ENCODE peak calls at places on chromosome 20, in eight cellular contexts. One of them, this sample, is unnamed.

GRCh38 chr20:7967199-7967844 is 27.1 kb upstream of the HAO1 start:
- DNase-seq in ovary: no peak
- DNase-seq in tibial nerve: no peak
- DNase-seq in breast epithelium: no peak
- DNase-seq in A549: no peak
- DNase-seq in prostate gland: peak; percentile 13
- DNase-seq in sigmoid colon: no peak
- DNase-seq in gastrocnemius medialis: no peak
- DNase-seq in this sample: no peak

GRCh38 chr20:44038681-44039123 is 124.0 kb downstream of the TOX2 start:
- DNase-seq in ovary: no peak
- DNase-seq in tibial nerve: no peak
- DNase-seq in breast epithelium: no peak
- DNase-seq in A549: no peak
- DNase-seq in prostate gland: no peak
- DNase-seq in sigmoid colon: peak; percentile 48
- DNase-seq in gastrocnemius medialis: no peak
- DNase-seq in this sample: no peak

GRCh38 chr20:59145926-59146800 is 17.5 kb upstream of the ZNF831 start:
- DNase-seq in ovary: no peak
- DNase-seq in tibial nerve: no peak
- DNase-seq in breast epithelium: no peak
- DNase-seq in A549: no peak
- DNase-seq in prostate gland: no peak
- DNase-seq in sigmoid colon: no peak
- DNase-seq in gastrocnemius medialis: no peak
- DNase-seq in this sample: no peak

GRCh38 chr20:43477193-43477592 is 19.5 kb downstream of the SRSF6 start:
- DNase-seq in ovary: no peak
- DNase-seq in tibial nerve: no peak
- DNase-seq in breast epithelium: no peak
- DNase-seq in A549: no peak
- DNase-seq in prostate gland: no peak
- DNase-seq in sigmoid colon: no peak
- DNase-seq in gastrocnemius medialis: no peak
- DNase-seq in this sample: no peak

GRCh38 chr20:4848041-4848440 is 126.3 kb downstream of the PRND start:
- DNase-seq in ovary: no peak
- DNase-seq in tibial nerve: no peak
- DNase-seq in breast epithelium: no peak
- DNase-seq in A549: no peak
- DNase-seq in prostate gland: no peak
- DNase-seq in sigmoid colon: peak; percentile 54
- DNase-seq in gastrocnemius medialis: no peak
- DNase-seq in this sample: no peak

GRCh38 chr20:3472105-3472504 is 1.3 kb downstream of the ATRN start:
- DNase-seq in ovary: no peak
- DNase-seq in tibial nerve: no peak
- DNase-seq in breast epithelium: no peak
- DNase-seq in A549: no peak
- DNase-seq in prostate gland: no peak
- DNase-seq in sigmoid colon: no peak
- DNase-seq in gastrocnemius medialis: no peak
- DNase-seq in this sample: no peak

GRCh38 chr20:61965606-61966491 is 99.8 kb downstream of the TAF4 start:
- DNase-seq in ovary: peak; percentile 24
- DNase-seq in tibial nerve: no peak
- DNase-seq in breast epithelium: peak; percentile 39
- DNase-seq in A549: no peak
- DNase-seq in prostate gland: no peak
- DNase-seq in sigmoid colon: peak; percentile 50
- DNase-seq in gastrocnemius medialis: no peak
- DNase-seq in this sample: peak; percentile 19

GRCh38 chr20:31670371-31671228 is 32.9 kb downstream of the COX4I2 start:
- DNase-seq in ovary: peak; percentile 34
- DNase-seq in tibial nerve: peak; percentile 62
- DNase-seq in breast epithelium: peak; percentile 67
- DNase-seq in A549: no peak
- DNase-seq in prostate gland: peak; percentile 68
- DNase-seq in sigmoid colon: peak; percentile 87
- DNase-seq in gastrocnemius medialis: peak; percentile 91
- DNase-seq in this sample: peak; percentile 89

GRCh38 chr20:40603057-40603651 is 85.9 kb downstream of the MAFB start:
- DNase-seq in ovary: no peak
- DNase-seq in tibial nerve: no peak
- DNase-seq in breast epithelium: no peak
- DNase-seq in A549: no peak
- DNase-seq in prostate gland: no peak
- DNase-seq in sigmoid colon: no peak
- DNase-seq in gastrocnemius medialis: no peak
- DNase-seq in this sample: no peak

GRCh38 chr20:46406986-46407670 is 713 bp upstream of the ELMO2 start:
- DNase-seq in ovary: peak; percentile 52
- DNase-seq in tibial nerve: peak; percentile 47
- DNase-seq in breast epithelium: peak; percentile 86
- DNase-seq in A549: no peak
- DNase-seq in prostate gland: peak; percentile 83
- DNase-seq in sigmoid colon: peak; percentile 87
- DNase-seq in gastrocnemius medialis: peak; percentile 82
- DNase-seq in this sample: peak; percentile 94

GRCh38 chr20:58040447-58041290 is 187.8 kb downstream of the ANKRD60 start:
- DNase-seq in ovary: no peak
- DNase-seq in tibial nerve: no peak
- DNase-seq in breast epithelium: no peak
- DNase-seq in A549: no peak
- DNase-seq in prostate gland: no peak
- DNase-seq in sigmoid colon: no peak
- DNase-seq in gastrocnemius medialis: no peak
- DNase-seq in this sample: peak; percentile 18

GRCh38 chr20:33554914-33555420 is 65.1 kb downstream of the CBFA2T2 start:
- DNase-seq in ovary: no peak
- DNase-seq in tibial nerve: no peak
- DNase-seq in breast epithelium: no peak
- DNase-seq in A549: peak; percentile 78
- DNase-seq in prostate gland: peak; percentile 74
- DNase-seq in sigmoid colon: no peak
- DNase-seq in gastrocnemius medialis: no peak
- DNase-seq in this sample: no peak

GRCh38 chr20:51631011-51631950 is 88.8 kb upstream of the NFATC2 start:
- DNase-seq in ovary: peak; percentile 74
- DNase-seq in tibial nerve: peak; percentile 55
- DNase-seq in breast epithelium: no peak
- DNase-seq in A549: peak; percentile 93
- DNase-seq in prostate gland: peak; percentile 71
- DNase-seq in sigmoid colon: peak; percentile 94
- DNase-seq in gastrocnemius medialis: peak; percentile 61
- DNase-seq in this sample: peak; percentile 41

GRCh38 chr20:53847118-53847842 is 223.1 kb downstream of the BCAS1 start:
- DNase-seq in ovary: no peak
- DNase-seq in tibial nerve: no peak
- DNase-seq in breast epithelium: no peak
- DNase-seq in A549: no peak
- DNase-seq in prostate gland: no peak
- DNase-seq in sigmoid colon: no peak
- DNase-seq in gastrocnemius medialis: no peak
- DNase-seq in this sample: no peak

GRCh38 chr20:23147964-23148720 is 62.0 kb upstream of the CD93 start:
- DNase-seq in ovary: no peak
- DNase-seq in tibial nerve: no peak
- DNase-seq in breast epithelium: no peak
- DNase-seq in A549: peak; percentile 49
- DNase-seq in prostate gland: no peak
- DNase-seq in sigmoid colon: peak; percentile 77
- DNase-seq in gastrocnemius medialis: peak; percentile 96
- DNase-seq in this sample: peak; percentile 83
- H3K4me3 ChIP-seq in ovary: no peak overlapping the region
- H3K4me3 ChIP-seq in tibial nerve: no peak overlapping the region
- H3K4me3 ChIP-seq in breast epithelium: no peak overlapping the region
- H3K4me3 ChIP-seq in A549: no peak overlapping the region
- H3K4me3 ChIP-seq in prostate gland: no peak overlapping the region
- H3K4me3 ChIP-seq in sigmoid colon: no peak overlapping the region
- H3K4me3 ChIP-seq in gastrocnemius medialis: no peak overlapping the region
- H3K4me3 ChIP-seq in this sample: no peak overlapping the region

GRCh38 chr20:63254237-63254535 is at the start of gene NKAIN4:
- DNase-seq in ovary: no peak
- DNase-seq in tibial nerve: no peak
- DNase-seq in breast epithelium: no peak
- DNase-seq in A549: no peak
- DNase-seq in prostate gland: no peak
- DNase-seq in sigmoid colon: no peak
- DNase-seq in gastrocnemius medialis: no peak
- DNase-seq in this sample: no peak
- H3K27ac ChIP-seq in ovary: no peak within 1 kb of the TSS
- H3K27ac ChIP-seq in tibial nerve: peak within 1 kb of the TSS; percentile 63
- H3K27ac ChIP-seq in breast epithelium: no peak within 1 kb of the TSS
- H3K27ac ChIP-seq in A549: peak within 1 kb of the TSS; percentile 94
- H3K27ac ChIP-seq in prostate gland: no peak within 1 kb of the TSS
- H3K27ac ChIP-seq in sigmoid colon: no peak within 1 kb of the TSS
- H3K27ac ChIP-seq in gastrocnemius medialis: no peak within 1 kb of the TSS
- H3K27ac ChIP-seq in this sample: no peak within 1 kb of the TSS

DNA sequence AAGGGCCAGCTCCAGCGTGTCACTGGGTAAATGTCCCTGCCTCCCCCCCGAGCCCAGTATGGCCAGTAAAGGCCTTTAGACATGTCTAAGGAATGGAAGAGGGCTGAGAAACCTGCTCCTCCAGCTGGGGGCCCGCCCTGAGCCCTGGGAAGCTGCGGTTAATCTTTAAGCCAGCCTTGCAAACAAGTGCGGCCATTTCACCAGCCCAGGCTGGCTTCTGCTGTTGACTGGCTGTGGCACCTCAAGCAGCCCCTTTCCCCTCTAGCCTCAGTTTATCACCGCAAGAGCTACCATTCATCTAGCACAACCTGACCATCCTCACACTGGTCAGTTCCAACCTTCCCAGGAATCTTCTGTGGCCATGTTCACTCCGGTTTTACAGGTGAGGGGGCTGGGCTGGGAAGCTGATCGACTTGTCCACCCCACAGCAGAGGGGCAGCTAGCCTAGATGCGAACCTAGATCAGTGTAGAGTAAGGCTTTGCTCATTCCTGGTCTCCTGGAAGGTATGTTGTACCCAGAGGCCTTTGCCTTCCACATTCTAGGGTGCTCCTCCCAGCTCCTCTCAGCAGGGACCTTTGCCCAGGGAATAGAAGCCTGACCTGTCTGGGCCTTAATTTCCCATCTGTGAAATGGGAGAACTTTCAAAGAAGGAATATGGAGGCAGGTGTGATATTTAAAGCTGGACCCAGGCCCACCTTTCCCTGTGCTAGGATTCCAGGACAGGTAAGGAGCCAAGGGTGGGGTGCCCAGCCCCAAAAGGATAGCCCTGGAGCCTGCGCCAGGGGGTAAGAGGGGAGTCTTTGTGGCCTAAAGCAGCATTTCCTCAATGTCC is 1.2 kb upstream of the SRC start:
- DNase-seq in ovary: no peak
- DNase-seq in tibial nerve: no peak
- DNase-seq in breast epithelium: no peak
- DNase-seq in A549: peak; percentile 68
- DNase-seq in prostate gland: peak; percentile 84
- DNase-seq in sigmoid colon: peak; percentile 65
- DNase-seq in gastrocnemius medialis: no peak
- DNase-seq in this sample: no peak
- TF ChIP-seq POLR2A in ovary: no peak
- TF ChIP-seq POLR2A in tibial nerve: no peak
- TF ChIP-seq POLR2A in breast epithelium: no peak
- TF ChIP-seq POLR2A in A549: peak; percentile 43
- TF ChIP-seq POLR2A in prostate gland: no peak
- TF ChIP-seq POLR2A in sigmoid colon: no peak
- TF ChIP-seq POLR2A in gastrocnemius medialis: no peak
- TF ChIP-seq POLR2A in this sample: no peak

DNA sequence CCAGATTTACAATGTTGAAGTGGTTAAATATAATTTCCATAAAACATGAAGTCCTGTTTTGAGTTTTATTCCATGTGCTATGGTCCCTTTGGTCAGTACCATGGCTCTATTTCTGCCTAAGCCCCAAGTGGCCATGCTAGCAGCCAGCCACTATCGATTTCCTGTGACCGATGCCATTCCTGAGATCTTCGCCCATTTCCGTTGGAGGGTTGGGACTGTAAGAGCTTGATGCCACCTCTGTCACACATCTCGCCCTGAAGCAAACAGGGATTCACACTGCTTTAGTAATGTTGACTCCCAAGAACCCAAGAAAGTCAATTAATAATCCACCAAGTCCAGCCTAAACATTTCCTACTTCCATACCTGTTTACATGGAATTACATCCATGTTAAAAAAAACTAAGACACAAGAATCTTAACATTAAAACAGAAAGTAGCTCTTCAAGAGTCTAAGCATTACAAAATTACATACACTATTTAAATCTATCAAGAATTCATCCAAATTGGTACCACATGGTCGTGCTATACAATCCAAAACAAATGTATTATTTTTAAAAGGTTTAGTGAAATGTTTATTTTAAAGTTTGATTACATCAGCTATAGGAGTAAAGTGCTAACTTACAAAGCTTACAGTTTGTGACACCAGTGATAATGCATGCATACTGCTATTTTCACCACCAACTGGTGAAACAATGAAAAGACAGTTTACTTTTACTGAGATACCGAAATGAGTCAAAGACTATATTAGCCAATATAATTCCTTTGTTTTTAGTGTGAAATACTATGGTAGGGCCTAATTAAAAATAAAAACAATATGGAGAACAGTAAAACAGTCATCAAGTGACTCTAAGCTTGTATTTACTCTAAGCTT is 2.5 kb downstream of the RBM39 start:
- DNase-seq in ovary: no peak
- DNase-seq in tibial nerve: no peak
- DNase-seq in breast epithelium: no peak
- DNase-seq in A549: no peak
- DNase-seq in prostate gland: no peak
- DNase-seq in sigmoid colon: no peak
- DNase-seq in gastrocnemius medialis: no peak
- DNase-seq in this sample: no peak
- H3K4me3 ChIP-seq in ovary: peak overlapping the region; percentile 75
- H3K4me3 ChIP-seq in tibial nerve: no peak overlapping the region
- H3K4me3 ChIP-seq in breast epithelium: peak overlapping the region; percentile 79
- H3K4me3 ChIP-seq in A549: peak overlapping the region; percentile 87
- H3K4me3 ChIP-seq in prostate gland: no peak overlapping the region
- H3K4me3 ChIP-seq in sigmoid colon: peak overlapping the region; percentile 76
- H3K4me3 ChIP-seq in gastrocnemius medialis: peak overlapping the region; percentile 96
- H3K4me3 ChIP-seq in this sample: peak overlapping the region; percentile 79

DNA sequence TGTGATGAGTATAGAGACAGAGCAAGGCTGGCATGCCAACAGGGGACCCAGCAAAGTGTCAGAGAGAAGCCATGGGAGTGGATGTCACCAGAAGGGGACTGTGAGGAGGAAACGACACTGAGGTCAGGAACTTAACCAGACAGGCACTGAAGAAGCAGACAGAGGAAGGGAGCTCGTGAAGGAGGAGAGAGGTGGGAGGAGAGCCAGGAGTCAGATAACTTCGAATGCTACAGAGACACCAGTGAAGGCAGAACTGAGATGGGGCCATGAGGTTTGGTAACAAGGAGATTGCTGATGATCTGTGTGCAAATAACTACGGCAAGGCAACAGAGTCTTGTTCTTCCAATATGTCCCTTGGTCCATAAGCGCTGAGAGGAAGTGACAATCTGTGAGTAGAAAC is 211.1 kb upstream of the FOXA2 start:
- DNase-seq in ovary: no peak
- DNase-seq in tibial nerve: no peak
- DNase-seq in breast epithelium: no peak
- DNase-seq in A549: no peak
- DNase-seq in prostate gland: no peak
- DNase-seq in sigmoid colon: no peak
- DNase-seq in gastrocnemius medialis: no peak
- DNase-seq in this sample: no peak
- H3K27ac ChIP-seq in ovary: peak overlapping the region; percentile 23
- H3K27ac ChIP-seq in tibial nerve: peak overlapping the region; percentile 72
- H3K27ac ChIP-seq in breast epithelium: peak overlapping the region; percentile 84
- H3K27ac ChIP-seq in A549: peak overlapping the region; percentile 92
- H3K27ac ChIP-seq in prostate gland: no peak overlapping the region
- H3K27ac ChIP-seq in sigmoid colon: peak overlapping the region; percentile 59
- H3K27ac ChIP-seq in gastrocnemius medialis: peak overlapping the region; percentile 20
- H3K27ac ChIP-seq in this sample: no peak overlapping the region

GRCh38 chr20:63520939-63521601 is 505 bp downstream of the PPDPF start:
- DNase-seq in ovary: peak; percentile 73
- DNase-seq in tibial nerve: peak; percentile 67
- DNase-seq in breast epithelium: peak; percentile 85
- DNase-seq in A549: peak; percentile 62
- DNase-seq in prostate gland: peak; percentile 86
- DNase-seq in sigmoid colon: peak; percentile 83
- DNase-seq in gastrocnemius medialis: no peak
- DNase-seq in this sample: peak; percentile 63
- TF ChIP-seq POLR2A in ovary: no peak
- TF ChIP-seq POLR2A in tibial nerve: no peak
- TF ChIP-seq POLR2A in breast epithelium: no peak
- TF ChIP-seq POLR2A in A549: no peak
- TF ChIP-seq POLR2A in prostate gland: no peak
- TF ChIP-seq POLR2A in sigmoid colon: no peak
- TF ChIP-seq POLR2A in gastrocnemius medialis: no peak
- TF ChIP-seq POLR2A in this sample: no peak